ENCODE peak calls at places on chromosomes 6 and 20, in five cellular contexts. I is IMR-90, X is HepG2, P is fibroblast of lung, B is hepatocyte. T is an unnamed sample. For H3K4me1 and H4K20me1, the result is how much of the 10 kb centered on the place peaks cover.

GRCh38 chr20:45017859-45018258 is 51.5 kb downstream of the STK4 start:
- DNase-seq in I (no peak), X (no peak), P (peak), B (no peak), T (no peak)

GRCh38 chr6:128365520-128366160 is 154.8 kb downstream of the PTPRK start:
- DNase-seq in I (no peak), X (peak), P (no peak), B (peak), T (peak)

GRCh38 chr6:44801188-44801587 is 413.7 kb downstream of the CDC5L start:
- DNase-seq in I (no peak), X (no peak), P (no peak), B (no peak), T (no peak)

GRCh38 chr20:19867940-19868371 is 109.9 kb downstream of the RIN2 start:
- DNase-seq in I (no peak), X (no peak), P (no peak), B (no peak), T (no peak)

GRCh38 chr6:20069130-20069529 is 143.1 kb downstream of the MBOAT1 start:
- DNase-seq in I (no peak), X (no peak), P (no peak), B (no peak), T (no peak)

GRCh38 chr20:47780990-47781389 is 4.3 kb downstream of the SULF2 start:
- DNase-seq in I (no peak), X (no peak), P (no peak), B (no peak), T (no peak)

GRCh38 chr20:57220187-57221165 is 46.0 kb downstream of the BMP7 start:
- DNase-seq in I (no peak), X (no peak), P (no peak), B (no peak), T (no peak)

GRCh38 chr6:36129889-36130671 is at the start of gene MAPK13:
- DNase-seq in I (peak), X (peak), P (peak), B (peak), T (peak)

GRCh38 chr20:58650181-58650775 is 805 bp upstream of the STX16 start:
- DNase-seq in I (no peak), X (no peak), P (peak), B (peak), T (no peak)

GRCh38 chr20:39214778-39215177 is 252.6 kb downstream of the DHX35 start:
- DNase-seq in I (no peak), X (no peak), P (no peak), B (no peak), T (no peak)

GRCh38 chr6:31729979-31730630 is 1.0 kb upstream of the DDAH2 start:
- DNase-seq in I (peak), X (peak), P (peak), B (peak), T (peak)

GRCh38 chr20:10603378-10603777 is 70.4 kb downstream of the JAG1 start:
- DNase-seq in I (no peak), X (no peak), P (no peak), B (no peak), T (no peak)

GRCh38 chr6:159065091-159065490 is 20.3 kb upstream of the TAGAP start:
- DNase-seq in I (no peak), X (no peak), P (no peak), B (no peak), T (no peak)

GRCh38 chr6:119445666-119446622 is 96.4 kb upstream of the MAN1A1 start:
- DNase-seq in I (peak), X (no peak), P (peak), B (peak), T (peak)

GRCh38 chr6:43990275-43990626 is 137.0 kb downstream of the MRPL14 start:
- DNase-seq in I (peak), X (no peak), P (peak), B (peak), T (no peak)

GRCh38 chr6:14321992-14322772 is 204.6 kb downstream of the CD83 start:
- DNase-seq in I (no peak), X (no peak), P (no peak), B (peak), T (peak)

GRCh38 chr20:14418441-14418840 is 81.0 kb upstream of the FLRT3 start:
- DNase-seq in I (no peak), X (no peak), P (no peak), B (no peak), T (no peak)

GRCh38 chr6:39366875-39367618 is 44.5 kb upstream of the KCNK16 start:
- DNase-seq in I (no peak), X (no peak), P (no peak), B (no peak), T (no peak)

GRCh38 chr6:90305800-90306448 is 9.3 kb upstream of the BACH2 start:
- DNase-seq in I (no peak), X (no peak), P (no peak), B (no peak), T (no peak)

GRCh38 chr20:35773154-35773751 is 1.4 kb downstream of the PHF20 start:
- DNase-seq in I (peak), X (no peak), P (peak), B (peak), T (peak)

GRCh38 chr6:29529956-29530355 is 29.6 kb downstream of the UBD start:
- DNase-seq in I (no peak), X (no peak), P (no peak), B (no peak), T (no peak)

GRCh38 chr6:105424177-105424783 is 21.4 kb upstream of the PREP start:
- DNase-seq in I (peak), X (peak), P (peak), B (peak), T (peak)

GRCh38 chr6:138970856-138971425 is 17.1 kb downstream of the REPS1 start:
- DNase-seq in I (peak), X (no peak), P (peak), B (peak), T (peak)

GRCh38 chr6:28944412-28945006 is 20.7 kb upstream of the TRIM27 start:
- DNase-seq in I (peak), X (peak), P (peak), B (peak), T (peak)

GRCh38 chr6:88360203-88360797 is 194.2 kb upstream of the CNR1 start:
- DNase-seq in I (no peak), X (peak), P (peak), B (no peak), T (peak)

GRCh38 chr20:55576981-55577380 is 428.3 kb downstream of the CBLN4 start:
- DNase-seq in I (no peak), X (no peak), P (no peak), B (no peak), T (no peak)

GRCh38 chr6:151475653-151476523 is 17.9 kb upstream of the CCDC170 start:
- DNase-seq in I (peak), X (peak), P (peak), B (peak), T (peak)

GRCh38 chr6:44475779-44476434 is 88.4 kb downstream of the CDC5L start:
- DNase-seq in I (peak), X (peak), P (peak), B (peak), T (peak)

GRCh38 chr20:52619101-52619500 is 353.1 kb upstream of the TSHZ2 start:
- DNase-seq in I (no peak), X (no peak), P (no peak), B (peak), T (no peak)

DNA sequence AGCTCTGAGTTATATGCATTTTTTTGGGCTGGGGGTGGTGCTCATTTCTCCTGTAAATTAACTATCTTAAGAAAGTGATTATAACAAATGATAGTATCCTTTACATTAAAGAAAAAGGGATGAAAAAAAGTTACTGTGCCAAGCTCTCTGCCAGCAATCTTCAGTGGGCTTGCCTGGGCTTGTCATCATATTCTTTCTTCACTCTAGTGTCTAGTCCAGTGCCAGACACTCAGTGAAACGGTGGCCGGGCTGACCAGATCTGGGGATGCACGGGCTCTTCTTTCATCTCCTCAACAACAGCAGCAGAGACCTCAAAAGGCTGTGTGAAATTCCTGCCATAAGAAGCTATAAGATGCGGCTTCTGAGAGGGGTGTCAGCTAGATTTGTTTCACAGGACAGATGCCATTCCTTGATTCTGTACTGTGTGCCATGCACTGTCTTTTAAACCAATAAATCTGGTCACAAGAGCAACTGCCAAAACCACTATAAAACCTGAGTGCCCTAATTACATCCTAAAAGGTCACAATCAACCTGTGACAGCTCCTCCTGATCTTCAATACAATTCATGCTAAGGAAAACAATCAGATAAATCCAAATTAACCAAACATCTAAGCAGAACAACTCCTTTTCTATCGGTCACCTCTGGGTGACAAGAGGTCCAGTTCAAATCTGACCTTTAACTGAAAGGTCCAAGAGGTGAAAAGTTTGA is 12.1 kb downstream of the EXOC2 start:
- DNase-seq in I (no peak), X (no peak), P (no peak), B (no peak), T (no peak)
- H3K4me1 ChIP-seq in I (under half), X (under half), P (under half), B (under half), T (under half)

GRCh38 chr6:160278786-160279310 is 20.2 kb upstream of the SLC22A2 start:
- DNase-seq in I (no peak), X (no peak), P (no peak), B (no peak), T (no peak)

GRCh38 chr6:160277546-160277945 is 18.9 kb upstream of the SLC22A2 start:
- DNase-seq in I (no peak), X (no peak), P (no peak), B (no peak), T (no peak)

GRCh38 chr6:160282444-160282843 is 23.8 kb upstream of the SLC22A2 start:
- DNase-seq in I (no peak), X (no peak), P (no peak), B (no peak), T (no peak)

GRCh38 chr6:160278311-160278710 is 19.7 kb upstream of the SLC22A2 start:
- DNase-seq in I (no peak), X (no peak), P (no peak), B (no peak), T (no peak)

DNA sequence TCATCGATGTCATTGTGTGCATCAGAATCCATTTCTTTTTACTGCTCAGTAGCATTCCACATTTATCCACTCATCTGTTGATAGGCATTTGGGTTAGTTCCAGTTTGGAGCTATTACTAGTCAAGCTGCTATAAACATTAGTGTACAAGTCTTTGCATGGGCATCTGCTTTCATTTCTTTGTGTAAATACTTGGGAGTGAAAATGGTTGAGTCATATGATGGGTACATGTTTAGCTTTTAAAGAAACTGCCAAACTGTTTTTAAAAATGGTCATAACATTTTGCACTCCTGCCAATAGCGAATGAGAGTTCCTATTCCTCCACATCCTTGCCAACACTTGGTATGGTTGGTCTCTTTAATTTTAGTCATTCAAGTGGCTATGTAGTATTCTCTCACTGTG is 21.2 kb upstream of the SLC22A2 start:
- DNase-seq in I (no peak), X (no peak), P (peak), B (no peak), T (peak)
- H3K4me2 ChIP-seq in I (no peak), X (no peak), P (no peak), B (no peak), T (peak)

DNA sequence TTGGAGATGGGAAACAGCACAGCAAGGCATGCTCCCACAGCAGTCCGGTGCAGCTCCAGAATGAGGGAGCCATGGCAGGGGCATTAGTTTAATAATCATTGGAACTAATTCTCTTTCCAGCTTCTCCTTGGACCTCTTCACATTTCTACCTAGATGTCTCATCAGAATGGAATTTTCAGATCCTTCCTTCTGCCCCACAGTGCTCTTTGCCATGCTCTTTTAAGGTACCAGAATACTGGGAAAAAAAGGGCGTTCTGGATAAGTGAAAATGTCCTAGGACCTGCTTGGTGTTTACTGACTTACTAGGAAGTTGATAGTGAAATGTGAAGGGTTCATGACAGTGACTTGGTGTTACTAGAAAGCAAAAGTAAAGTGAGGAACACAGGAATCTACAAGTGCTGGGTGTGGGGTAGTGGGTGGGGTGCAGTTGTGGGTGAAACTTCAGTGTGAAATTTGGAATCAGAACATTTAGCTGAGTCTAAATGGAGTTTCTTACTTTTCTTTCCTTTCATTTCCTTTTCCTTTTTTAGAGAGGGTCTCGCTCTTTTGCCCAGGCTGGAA is 207.1 kb downstream of the ARID1B start:
- DNase-seq in I (no peak), X (no peak), P (no peak), B (no peak), T (peak)
- H4K20me1 ChIP-seq in I (under half), X (under half), P (under half), B (half or more), T (under half)

GRCh38 chr20:63612276-63612931 is 14.5 kb downstream of the GMEB2 start:
- DNase-seq in I (no peak), X (no peak), P (peak), B (no peak), T (no peak)
- H3K4me1 ChIP-seq in I (under half), X (under half), P (under half), B (under half), T (under half)

GRCh38 chr6:15502451-15503345 is 160.1 kb downstream of the DTNBP1 start:
- DNase-seq in I (no peak), X (no peak), P (no peak), B (no peak), T (no peak)
- H3K4me2 ChIP-seq in I (no peak), X (no peak), P (no peak), B (peak), T (no peak)

DNA sequence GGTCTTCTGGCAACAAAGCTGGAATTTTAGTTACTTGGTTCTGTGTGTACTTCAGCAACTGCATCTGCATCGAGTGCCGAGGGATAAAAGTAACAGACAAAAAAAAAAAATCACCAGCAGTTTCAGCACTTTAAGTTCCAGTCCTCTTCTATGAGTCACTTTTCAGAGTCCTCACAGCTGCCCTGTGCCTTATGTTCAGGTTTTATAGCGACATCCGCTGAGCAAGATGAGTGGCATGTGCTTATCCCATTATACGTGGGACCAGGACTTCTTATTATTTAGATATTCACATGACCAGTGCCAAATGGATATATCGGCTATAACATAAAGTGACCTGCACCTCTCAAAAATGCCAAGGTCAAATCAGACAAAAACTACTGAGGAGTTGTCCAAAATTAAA is 242.9 kb downstream of the FOXA2 start:
- DNase-seq in I (no peak), X (peak), P (peak), B (no peak), T (peak)
- H4K20me1 ChIP-seq in I (under half), X (under half), P (under half), B (under half), T (under half)

DNA sequence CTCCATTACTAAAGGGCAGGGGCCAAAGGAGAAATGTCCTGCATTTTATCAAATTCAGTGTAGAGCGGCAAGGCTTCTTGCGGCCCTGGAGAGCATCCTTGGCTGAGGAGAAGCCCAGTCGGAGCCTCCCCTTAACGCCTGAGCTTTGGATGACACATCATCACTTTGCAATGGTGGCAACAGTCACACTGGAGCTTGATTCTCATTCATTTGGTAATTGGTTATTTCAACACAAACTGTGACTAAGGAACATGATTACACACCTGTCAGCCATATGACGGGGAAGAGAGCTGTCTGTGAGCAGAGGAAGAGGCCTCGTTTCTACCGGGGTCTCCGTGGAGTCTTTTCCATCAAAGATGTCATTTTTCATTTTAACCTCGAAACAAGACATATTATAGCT is 81.4 kb downstream of the SOBP start:
- DNase-seq in I (no peak), X (no peak), P (no peak), B (no peak), T (no peak)
- H3K4me1 ChIP-seq in I (under half), X (under half), P (under half), B (under half), T (under half)

GRCh38 chr6:143531720-143532504 is 20.4 kb upstream of the FUCA2 start:
- DNase-seq in I (no peak), X (no peak), P (no peak), B (peak), T (no peak)
- H3K4me2 ChIP-seq in I (no peak), X (no peak), P (no peak), B (peak), T (no peak)